ENCODE peak calls at places on chromosomes 12 and 14, in seven cellular contexts. One of them, this sample, is unnamed.

GRCh38 chr14:67385618-67386017 is 25.5 kb downstream of the EIF2S1 start:
- DNase-seq in GM23248: no peak
- DNase-seq in fibroblast of lung: no peak
- DNase-seq in SK-N-SH: no peak
- DNase-seq in A549: no peak
- DNase-seq in mesendoderm: no peak
- DNase-seq in hepatocyte: no peak
- DNase-seq in this sample: no peak

GRCh38 chr12:111409403-111410228 is 3.9 kb downstream of the SH2B3 start:
- DNase-seq in GM23248: peak
- DNase-seq in fibroblast of lung: peak
- DNase-seq in SK-N-SH: peak
- DNase-seq in A549: no peak
- DNase-seq in mesendoderm: peak
- DNase-seq in hepatocyte: no peak
- DNase-seq in this sample: peak

GRCh38 chr12:5965950-5966383 is 20.9 kb upstream of the ANO2 start:
- DNase-seq in GM23248: peak
- DNase-seq in fibroblast of lung: peak
- DNase-seq in SK-N-SH: peak
- DNase-seq in A549: peak
- DNase-seq in mesendoderm: peak
- DNase-seq in hepatocyte: peak
- DNase-seq in this sample: peak

GRCh38 chr14:52690983-52691760 is 4.2 kb downstream of the ERO1A start:
- DNase-seq in GM23248: no peak
- DNase-seq in fibroblast of lung: peak
- DNase-seq in SK-N-SH: no peak
- DNase-seq in A549: no peak
- DNase-seq in mesendoderm: no peak
- DNase-seq in hepatocyte: no peak
- DNase-seq in this sample: no peak

GRCh38 chr14:63727231-63727735 is 582 bp downstream of the SGPP1 start:
- DNase-seq in GM23248: peak
- DNase-seq in fibroblast of lung: peak
- DNase-seq in SK-N-SH: peak
- DNase-seq in A549: peak
- DNase-seq in mesendoderm: peak
- DNase-seq in hepatocyte: peak
- DNase-seq in this sample: peak

GRCh38 chr14:58637040-58637390 is 747 bp upstream of the DACT1 start:
- DNase-seq in GM23248: peak
- DNase-seq in fibroblast of lung: peak
- DNase-seq in SK-N-SH: no peak
- DNase-seq in A549: peak
- DNase-seq in mesendoderm: no peak
- DNase-seq in hepatocyte: peak
- DNase-seq in this sample: peak

GRCh38 chr12:112795582-112795981 is 4.0 kb downstream of the RPH3A start:
- DNase-seq in GM23248: no peak
- DNase-seq in fibroblast of lung: no peak
- DNase-seq in SK-N-SH: no peak
- DNase-seq in A549: no peak
- DNase-seq in mesendoderm: no peak
- DNase-seq in hepatocyte: no peak
- DNase-seq in this sample: no peak

GRCh38 chr12:79886917-79887519 is 47.9 kb downstream of the PPP1R12A start:
- DNase-seq in GM23248: peak
- DNase-seq in fibroblast of lung: peak
- DNase-seq in SK-N-SH: peak
- DNase-seq in A549: peak
- DNase-seq in mesendoderm: peak
- DNase-seq in hepatocyte: peak
- DNase-seq in this sample: no peak

GRCh38 chr12:128803788-128804187 is 20.0 kb downstream of the SLC15A4 start:
- DNase-seq in GM23248: no peak
- DNase-seq in fibroblast of lung: peak
- DNase-seq in SK-N-SH: no peak
- DNase-seq in A549: no peak
- DNase-seq in mesendoderm: no peak
- DNase-seq in hepatocyte: no peak
- DNase-seq in this sample: no peak

GRCh38 chr12:60184096-60184495 is 588.3 kb downstream of the SLC16A7 start:
- DNase-seq in GM23248: no peak
- DNase-seq in fibroblast of lung: no peak
- DNase-seq in SK-N-SH: no peak
- DNase-seq in A549: no peak
- DNase-seq in mesendoderm: no peak
- DNase-seq in hepatocyte: no peak
- DNase-seq in this sample: no peak

GRCh38 chr12:52865090-52865944 is 16.5 kb upstream of the KRT78 start:
- DNase-seq in GM23248: peak
- DNase-seq in fibroblast of lung: peak
- DNase-seq in SK-N-SH: peak
- DNase-seq in A549: peak
- DNase-seq in mesendoderm: peak
- DNase-seq in hepatocyte: peak
- DNase-seq in this sample: peak

GRCh38 chr12:66449531-66449930 is 147.2 kb downstream of the HELB start:
- DNase-seq in GM23248: no peak
- DNase-seq in fibroblast of lung: no peak
- DNase-seq in SK-N-SH: no peak
- DNase-seq in A549: no peak
- DNase-seq in mesendoderm: no peak
- DNase-seq in hepatocyte: no peak
- DNase-seq in this sample: peak

GRCh38 chr14:61569783-61570182 is 125.5 kb upstream of the HIF1A start:
- DNase-seq in GM23248: peak
- DNase-seq in fibroblast of lung: peak
- DNase-seq in SK-N-SH: no peak
- DNase-seq in A549: no peak
- DNase-seq in mesendoderm: no peak
- DNase-seq in hepatocyte: no peak
- DNase-seq in this sample: peak

GRCh38 chr12:42221722-42222121 is 16.3 kb downstream of the YAF2 start:
- DNase-seq in GM23248: no peak
- DNase-seq in fibroblast of lung: no peak
- DNase-seq in SK-N-SH: no peak
- DNase-seq in A549: no peak
- DNase-seq in mesendoderm: no peak
- DNase-seq in hepatocyte: no peak
- DNase-seq in this sample: no peak

GRCh38 chr14:27945512-27945911 is 821.1 kb upstream of the FOXG1 start:
- DNase-seq in GM23248: no peak
- DNase-seq in fibroblast of lung: no peak
- DNase-seq in SK-N-SH: no peak
- DNase-seq in A549: no peak
- DNase-seq in mesendoderm: no peak
- DNase-seq in hepatocyte: no peak
- DNase-seq in this sample: no peak

GRCh38 chr12:2856901-2857495 is at the start of gene TEX52:
- DNase-seq in GM23248: no peak
- DNase-seq in fibroblast of lung: no peak
- DNase-seq in SK-N-SH: no peak
- DNase-seq in A549: no peak
- DNase-seq in mesendoderm: peak
- DNase-seq in hepatocyte: peak
- DNase-seq in this sample: no peak

GRCh38 chr14:67068246-67068645 is 121.0 kb upstream of the GARIN2 start:
- DNase-seq in GM23248: no peak
- DNase-seq in fibroblast of lung: peak
- DNase-seq in SK-N-SH: no peak
- DNase-seq in A549: no peak
- DNase-seq in mesendoderm: no peak
- DNase-seq in hepatocyte: no peak
- DNase-seq in this sample: no peak

GRCh38 chr14:24861083-24861630 is 188.8 kb downstream of the STXBP6 start:
- DNase-seq in GM23248: peak
- DNase-seq in fibroblast of lung: peak
- DNase-seq in SK-N-SH: no peak
- DNase-seq in A549: peak
- DNase-seq in mesendoderm: peak
- DNase-seq in hepatocyte: peak
- DNase-seq in this sample: no peak

GRCh38 chr12:25775968-25776367 is 182.5 kb upstream of the RASSF8 start:
- DNase-seq in GM23248: peak
- DNase-seq in fibroblast of lung: no peak
- DNase-seq in SK-N-SH: peak
- DNase-seq in A549: no peak
- DNase-seq in mesendoderm: peak
- DNase-seq in hepatocyte: peak
- DNase-seq in this sample: no peak

GRCh38 chr14:65169351-65169750 is 67.0 kb upstream of the MAX start:
- DNase-seq in GM23248: peak
- DNase-seq in fibroblast of lung: peak
- DNase-seq in SK-N-SH: no peak
- DNase-seq in A549: no peak
- DNase-seq in mesendoderm: no peak
- DNase-seq in hepatocyte: no peak
- DNase-seq in this sample: peak

GRCh38 chr12:130632582-130633174 is 83.4 kb downstream of the RIMBP2 start:
- DNase-seq in GM23248: no peak
- DNase-seq in fibroblast of lung: no peak
- DNase-seq in SK-N-SH: no peak
- DNase-seq in A549: no peak
- DNase-seq in mesendoderm: no peak
- DNase-seq in hepatocyte: no peak
- DNase-seq in this sample: no peak

GRCh38 chr12:125065021-125065752 is at the start of gene AACS:
- DNase-seq in GM23248: peak
- DNase-seq in fibroblast of lung: peak
- DNase-seq in SK-N-SH: peak
- DNase-seq in A549: peak
- DNase-seq in mesendoderm: peak
- DNase-seq in hepatocyte: peak
- DNase-seq in this sample: peak

GRCh38 chr12:86712425-86712843 is 456.2 kb upstream of the MGAT4C start:
- DNase-seq in GM23248: peak
- DNase-seq in fibroblast of lung: peak
- DNase-seq in SK-N-SH: no peak
- DNase-seq in A549: peak
- DNase-seq in mesendoderm: peak
- DNase-seq in hepatocyte: peak
- DNase-seq in this sample: peak

DNA sequence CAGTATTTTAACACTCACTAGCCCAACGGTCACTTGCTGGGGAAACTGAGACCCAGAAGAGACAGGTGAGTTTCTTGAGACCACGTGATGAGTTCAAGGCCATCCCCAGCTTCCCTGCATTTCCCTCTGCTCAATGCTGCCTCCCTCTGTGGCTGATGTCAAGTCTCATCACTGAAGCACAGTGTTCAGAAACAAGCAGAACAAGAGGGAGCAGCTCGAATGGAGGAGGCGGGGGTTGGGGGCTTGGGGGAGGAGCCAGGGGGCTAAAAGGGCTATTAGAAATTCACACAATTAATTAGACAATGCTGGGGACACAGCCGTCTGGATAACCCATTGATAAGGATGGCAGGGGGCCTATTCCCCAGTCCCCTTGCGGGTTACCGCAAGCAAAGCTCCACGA is 707.8 kb downstream of the MED13L start:
- DNase-seq in GM23248: no peak
- DNase-seq in fibroblast of lung: peak
- DNase-seq in SK-N-SH: peak
- DNase-seq in A549: peak
- DNase-seq in mesendoderm: peak
- DNase-seq in hepatocyte: no peak
- DNase-seq in this sample: no peak
- H3K4me2 ChIP-seq in GM23248: no peak
- H3K4me2 ChIP-seq in fibroblast of lung: no peak
- H3K4me2 ChIP-seq in SK-N-SH: peak
- H3K4me2 ChIP-seq in A549: peak
- H3K4me2 ChIP-seq in mesendoderm: no peak
- H3K4me2 ChIP-seq in hepatocyte: no peak
- H3K4me2 ChIP-seq in this sample: peak

DNA sequence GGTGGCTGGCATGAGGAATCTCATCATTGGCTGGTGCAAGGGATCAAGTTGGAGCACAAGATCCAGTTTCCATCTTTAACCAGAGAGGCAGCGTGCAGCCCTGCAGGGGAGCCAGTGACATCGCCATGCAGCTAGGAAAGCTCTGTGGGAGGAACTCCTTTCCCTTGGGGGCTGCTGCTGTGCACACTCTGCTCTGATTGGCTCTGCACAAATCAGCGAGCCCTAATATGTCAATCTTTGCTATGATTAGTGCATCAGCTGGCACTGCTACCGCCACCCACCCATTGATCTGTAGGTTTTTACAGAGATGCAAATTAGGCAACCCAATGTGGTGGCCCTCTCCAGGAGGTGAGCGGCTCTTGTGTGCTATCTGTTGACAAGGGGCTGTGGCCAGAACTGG is 262.6 kb downstream of the PCNX1 start:
- DNase-seq in GM23248: no peak
- DNase-seq in fibroblast of lung: no peak
- DNase-seq in SK-N-SH: no peak
- DNase-seq in A549: no peak
- DNase-seq in mesendoderm: no peak
- DNase-seq in hepatocyte: no peak
- DNase-seq in this sample: no peak
- H3K4me2 ChIP-seq in GM23248: no peak
- H3K4me2 ChIP-seq in fibroblast of lung: no peak
- H3K4me2 ChIP-seq in SK-N-SH: no peak
- H3K4me2 ChIP-seq in A549: no peak
- H3K4me2 ChIP-seq in mesendoderm: no peak
- H3K4me2 ChIP-seq in hepatocyte: no peak
- H3K4me2 ChIP-seq in this sample: no peak

GRCh38 chr12:123105427-123105826 is 45.5 kb downstream of the PITPNM2 start:
- DNase-seq in GM23248: no peak
- DNase-seq in fibroblast of lung: no peak
- DNase-seq in SK-N-SH: no peak
- DNase-seq in A549: no peak
- DNase-seq in mesendoderm: peak
- DNase-seq in hepatocyte: no peak
- DNase-seq in this sample: no peak
- H3K4me2 ChIP-seq in GM23248: no peak
- H3K4me2 ChIP-seq in fibroblast of lung: no peak
- H3K4me2 ChIP-seq in SK-N-SH: no peak
- H3K4me2 ChIP-seq in A549: no peak
- H3K4me2 ChIP-seq in mesendoderm: no peak
- H3K4me2 ChIP-seq in hepatocyte: no peak
- H3K4me2 ChIP-seq in this sample: no peak

GRCh38 chr12:40502322-40502721 is 189.9 kb upstream of the CNTN1 start:
- DNase-seq in GM23248: no peak
- DNase-seq in fibroblast of lung: no peak
- DNase-seq in SK-N-SH: no peak
- DNase-seq in A549: no peak
- DNase-seq in mesendoderm: peak
- DNase-seq in hepatocyte: no peak
- DNase-seq in this sample: no peak

GRCh38 chr12:40505327-40505726 is 186.9 kb upstream of the CNTN1 start:
- DNase-seq in GM23248: no peak
- DNase-seq in fibroblast of lung: no peak
- DNase-seq in SK-N-SH: no peak
- DNase-seq in A549: no peak
- DNase-seq in mesendoderm: no peak
- DNase-seq in hepatocyte: no peak
- DNase-seq in this sample: no peak

DNA sequence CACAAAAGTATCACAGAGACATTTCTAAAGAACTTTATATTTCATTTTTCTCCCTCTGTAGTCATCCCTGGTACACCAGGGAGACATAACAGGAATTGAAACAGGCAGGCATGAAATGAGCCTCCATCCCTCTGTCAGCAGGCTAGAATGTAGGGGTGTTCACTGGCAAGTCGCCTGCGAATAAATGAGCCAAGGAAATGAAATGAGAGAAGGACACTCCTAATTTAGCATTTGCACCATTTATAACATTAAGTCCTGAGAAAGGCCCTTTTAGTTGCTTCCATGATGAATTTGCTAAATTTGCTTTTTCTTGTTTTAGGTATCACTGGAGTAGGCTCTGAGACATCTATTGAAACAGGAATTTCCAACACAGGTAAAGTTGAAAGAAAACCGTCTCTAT is 192.4 kb upstream of the CNTN1 start:
- DNase-seq in GM23248: no peak
- DNase-seq in fibroblast of lung: no peak
- DNase-seq in SK-N-SH: no peak
- DNase-seq in A549: no peak
- DNase-seq in mesendoderm: no peak
- DNase-seq in hepatocyte: no peak
- DNase-seq in this sample: no peak
- H3K4me2 ChIP-seq in GM23248: no peak
- H3K4me2 ChIP-seq in fibroblast of lung: no peak
- H3K4me2 ChIP-seq in SK-N-SH: no peak
- H3K4me2 ChIP-seq in A549: no peak
- H3K4me2 ChIP-seq in mesendoderm: no peak
- H3K4me2 ChIP-seq in hepatocyte: no peak
- H3K4me2 ChIP-seq in this sample: no peak